ENCODE peak calls at places on chromosomes 12 and 14, in four cellular contexts. D is body of pancreas, Y is kidney, M is activated T-helper 1 cell treated with Interleukin-2 at 50 U/mL for 16 hours. A is an unnamed sample.

GRCh38 chr12:91893476-91893875 is 252.2 kb downstream of the BTG1 start:
- DNase-seq in Y (no peak), M (no peak), D (no peak), A (no peak)

GRCh38 chr12:50772470-50772869 is 8.6 kb downstream of the ATF1 start:
- DNase-seq in Y (no peak), M (no peak), D (no peak), A (no peak)

GRCh38 chr12:104769207-104769606 is 188.9 kb downstream of the SLC41A2 start:
- DNase-seq in Y (no peak), D (no peak), M (no peak), A (no peak)

GRCh38 chr12:125159687-125160086 is 94.5 kb downstream of the AACS start:
- DNase-seq in D (no peak), M (no peak), Y (no peak), A (no peak)

GRCh38 chr14:60488175-60488574 is 2.3 kb upstream of the C14orf39 start:
- DNase-seq in Y (no peak), M (no peak), D (no peak), A (no peak)

GRCh38 chr14:91302391-91302790 is 57.9 kb upstream of the GPR68 start:
- DNase-seq in M (no peak), Y (no peak), D (no peak), A (no peak)

GRCh38 chr14:44446965-44447364 is 60.1 kb downstream of the FSCB start:
- DNase-seq in D (no peak), Y (no peak), M (no peak), A (no peak)

GRCh38 chr12:6323995-6324711 is 13.7 kb downstream of the PLEKHG6 start:
- DNase-seq in M (no peak), Y (no peak), D (no peak), A (no peak)

GRCh38 chr12:106044773-106045172 is 94.0 kb downstream of the NUAK1 start:
- DNase-seq in M (no peak), Y (no peak), D (no peak), A (no peak)

GRCh38 chr14:84646791-84647500 is 883.0 kb upstream of the FLRT2 start:
- DNase-seq in Y (no peak), D (no peak), M (no peak), A (no peak)

GRCh38 chr14:90288646-90289355 is 32.4 kb downstream of the PSMC1 start:
- DNase-seq in Y (no peak), M (no peak), D (no peak), A (no peak)

GRCh38 chr14:35543006-35543405 is 9.0 kb downstream of the INSM2 start:
- DNase-seq in M (no peak), Y (no peak), D (no peak), A (no peak)

GRCh38 chr14:52840916-52841315 is 49.5 kb upstream of the GNPNAT1 start:
- DNase-seq in D (no peak), Y (no peak), M (no peak), A (no peak)

GRCh38 chr12:31007636-31008175 is 66.0 kb upstream of the DDX11 start:
- DNase-seq in D (no peak), M (no peak), Y (no peak), A (no peak)

GRCh38 chr14:88198441-88198840 is 124.6 kb downstream of the KCNK10 start:
- DNase-seq in Y (no peak), M (no peak), D (no peak), A (no peak)

GRCh38 chr14:98350213-98350612 is 921.8 kb downstream of the BCL11B start:
- DNase-seq in Y (no peak), D (no peak), M (no peak), A (no peak)

GRCh38 chr12:83210933-83211332 is 524.2 kb downstream of the TMTC2 start:
- DNase-seq in M (no peak), D (no peak), Y (no peak), A (no peak)

GRCh38 chr14:69342928-69343525 is 55.1 kb downstream of the ERH start:
- DNase-seq in M (no peak), Y (no peak), D (peak), A (peak)

GRCh38 chr12:106743270-106743988 is 31.1 kb upstream of the RIC8B start:
- DNase-seq in M (no peak), D (no peak), Y (no peak), A (no peak)

GRCh38 chr12:46964496-46965098 is 114.8 kb upstream of the PCED1B start:
- DNase-seq in Y (no peak), D (peak), M (no peak), A (no peak)

GRCh38 chr14:104600141-104600643 is 4.4 kb downstream of the TMEM179 start:
- DNase-seq in Y (peak), D (peak), M (no peak), A (no peak)

GRCh38 chr12:49017764-49018281 is 753 bp downstream of the PRKAG1 start:
- DNase-seq in M (no peak), Y (no peak), D (no peak), A (no peak)

GRCh38 chr14:69863083-69863482 is 16.1 kb upstream of the SMOC1 start:
- DNase-seq in D (no peak), Y (no peak), M (no peak), A (no peak)